ENCODE peak calls at places on chromosomes 1 and 21, in nine cellular contexts. One of them, this sample, is unnamed.

GRCh38 chr1:25896266-25896665 is 10.0 kb downstream of the STMN1 start:
- DNase-seq in omental fat pad: no peak
- DNase-seq in SK-MEL-5: no peak
- DNase-seq in heart right ventricle: no peak
- DNase-seq in mesenchymal stem cell: peak
- DNase-seq in Calu3: no peak
- DNase-seq in fibroblast of the aortic adventitia: peak
- DNase-seq in GM03348: no peak
- DNase-seq in neural crest cell: no peak
- DNase-seq in this sample: peak

GRCh38 chr1:59673575-59674467 is 140.9 kb upstream of the HOOK1 start:
- DNase-seq in SK-MEL-5: no peak
- DNase-seq in Calu3: peak
- DNase-seq in fibroblast of the aortic adventitia: no peak
- DNase-seq in GM03348: no peak
- DNase-seq in heart right ventricle: no peak
- DNase-seq in neural crest cell: no peak
- DNase-seq in omental fat pad: no peak
- DNase-seq in mesenchymal stem cell: no peak
- DNase-seq in this sample: no peak

GRCh38 chr1:226404904-226405222 is 3.0 kb downstream of the PARP1 start:
- DNase-seq in neural crest cell: no peak
- DNase-seq in omental fat pad: no peak
- DNase-seq in GM03348: no peak
- DNase-seq in fibroblast of the aortic adventitia: no peak
- DNase-seq in Calu3: no peak
- DNase-seq in heart right ventricle: no peak
- DNase-seq in mesenchymal stem cell: no peak
- DNase-seq in SK-MEL-5: no peak
- DNase-seq in this sample: no peak

GRCh38 chr1:216892581-216892980 is 169.4 kb upstream of the ESRRG start:
- DNase-seq in fibroblast of the aortic adventitia: no peak
- DNase-seq in omental fat pad: no peak
- DNase-seq in SK-MEL-5: no peak
- DNase-seq in heart right ventricle: no peak
- DNase-seq in GM03348: no peak
- DNase-seq in neural crest cell: no peak
- DNase-seq in Calu3: no peak
- DNase-seq in mesenchymal stem cell: no peak
- DNase-seq in this sample: no peak

GRCh38 chr1:60668584-60668983 is 413.8 kb upstream of the NFIA start:
- DNase-seq in Calu3: no peak
- DNase-seq in neural crest cell: no peak
- DNase-seq in SK-MEL-5: no peak
- DNase-seq in fibroblast of the aortic adventitia: no peak
- DNase-seq in GM03348: no peak
- DNase-seq in heart right ventricle: no peak
- DNase-seq in mesenchymal stem cell: no peak
- DNase-seq in omental fat pad: no peak
- DNase-seq in this sample: no peak

GRCh38 chr1:100657876-100658715 is 61.4 kb upstream of the VCAM1 start:
- DNase-seq in mesenchymal stem cell: peak
- DNase-seq in omental fat pad: no peak
- DNase-seq in neural crest cell: no peak
- DNase-seq in fibroblast of the aortic adventitia: no peak
- DNase-seq in Calu3: no peak
- DNase-seq in SK-MEL-5: no peak
- DNase-seq in heart right ventricle: no peak
- DNase-seq in GM03348: no peak
- DNase-seq in this sample: no peak

GRCh38 chr1:89525169-89525855 is 683 bp downstream of the LRRC8B start:
- DNase-seq in neural crest cell: peak
- DNase-seq in fibroblast of the aortic adventitia: no peak
- DNase-seq in SK-MEL-5: peak
- DNase-seq in heart right ventricle: peak
- DNase-seq in mesenchymal stem cell: peak
- DNase-seq in omental fat pad: no peak
- DNase-seq in GM03348: no peak
- DNase-seq in Calu3: peak
- DNase-seq in this sample: peak

GRCh38 chr1:72636636-72637035 is 354.3 kb upstream of the NEGR1 start:
- DNase-seq in Calu3: no peak
- DNase-seq in neural crest cell: no peak
- DNase-seq in GM03348: no peak
- DNase-seq in heart right ventricle: no peak
- DNase-seq in omental fat pad: no peak
- DNase-seq in SK-MEL-5: no peak
- DNase-seq in fibroblast of the aortic adventitia: peak
- DNase-seq in mesenchymal stem cell: no peak
- DNase-seq in this sample: peak

GRCh38 chr21:38797470-38797869 is 8.3 kb upstream of the ETS2 start:
- DNase-seq in omental fat pad: no peak
- DNase-seq in SK-MEL-5: no peak
- DNase-seq in heart right ventricle: no peak
- DNase-seq in Calu3: peak
- DNase-seq in mesenchymal stem cell: peak
- DNase-seq in neural crest cell: no peak
- DNase-seq in fibroblast of the aortic adventitia: no peak
- DNase-seq in GM03348: no peak
- DNase-seq in this sample: no peak

GRCh38 chr1:60073605-60074278 is at the start of gene C1orf87:
- DNase-seq in GM03348: no peak
- DNase-seq in neural crest cell: no peak
- DNase-seq in mesenchymal stem cell: no peak
- DNase-seq in SK-MEL-5: no peak
- DNase-seq in Calu3: no peak
- DNase-seq in heart right ventricle: no peak
- DNase-seq in omental fat pad: no peak
- DNase-seq in fibroblast of the aortic adventitia: no peak
- DNase-seq in this sample: no peak

GRCh38 chr1:7350804-7351203 is 420.3 kb upstream of the VAMP3 start:
- DNase-seq in omental fat pad: no peak
- DNase-seq in mesenchymal stem cell: no peak
- DNase-seq in fibroblast of the aortic adventitia: no peak
- DNase-seq in heart right ventricle: no peak
- DNase-seq in Calu3: no peak
- DNase-seq in neural crest cell: no peak
- DNase-seq in GM03348: no peak
- DNase-seq in SK-MEL-5: no peak
- DNase-seq in this sample: no peak

GRCh38 chr1:203789966-203790365 is 5.5 kb upstream of the ZBED6 start:
- DNase-seq in heart right ventricle: no peak
- DNase-seq in GM03348: no peak
- DNase-seq in SK-MEL-5: no peak
- DNase-seq in mesenchymal stem cell: no peak
- DNase-seq in neural crest cell: no peak
- DNase-seq in fibroblast of the aortic adventitia: no peak
- DNase-seq in omental fat pad: no peak
- DNase-seq in Calu3: no peak
- DNase-seq in this sample: no peak

GRCh38 chr1:153608742-153609584 is 4.0 kb downstream of the S100A16 start:
- DNase-seq in SK-MEL-5: peak
- DNase-seq in omental fat pad: peak
- DNase-seq in Calu3: peak
- DNase-seq in GM03348: peak
- DNase-seq in neural crest cell: peak
- DNase-seq in heart right ventricle: peak
- DNase-seq in fibroblast of the aortic adventitia: peak
- DNase-seq in mesenchymal stem cell: peak
- DNase-seq in this sample: peak

GRCh38 chr1:204503122-204503912 is 8.7 kb upstream of the PIK3C2B start:
- DNase-seq in omental fat pad: no peak
- DNase-seq in GM03348: peak
- DNase-seq in neural crest cell: peak
- DNase-seq in heart right ventricle: peak
- DNase-seq in Calu3: peak
- DNase-seq in fibroblast of the aortic adventitia: peak
- DNase-seq in mesenchymal stem cell: peak
- DNase-seq in SK-MEL-5: peak
- DNase-seq in this sample: peak

GRCh38 chr1:147496571-147496970 is 44.7 kb upstream of the BCL9 start:
- DNase-seq in SK-MEL-5: peak
- DNase-seq in fibroblast of the aortic adventitia: peak
- DNase-seq in omental fat pad: peak
- DNase-seq in GM03348: peak
- DNase-seq in Calu3: peak
- DNase-seq in mesenchymal stem cell: peak
- DNase-seq in neural crest cell: no peak
- DNase-seq in heart right ventricle: peak
- DNase-seq in this sample: no peak

GRCh38 chr1:162008799-162009198 is 14.9 kb downstream of the OLFML2B start:
- DNase-seq in omental fat pad: no peak
- DNase-seq in mesenchymal stem cell: no peak
- DNase-seq in fibroblast of the aortic adventitia: no peak
- DNase-seq in GM03348: no peak
- DNase-seq in Calu3: no peak
- DNase-seq in neural crest cell: no peak
- DNase-seq in heart right ventricle: no peak
- DNase-seq in SK-MEL-5: no peak
- DNase-seq in this sample: no peak

GRCh38 chr1:18927654-18928272 is 25.4 kb upstream of the ALDH4A1 start:
- DNase-seq in GM03348: no peak
- DNase-seq in Calu3: peak
- DNase-seq in heart right ventricle: no peak
- DNase-seq in mesenchymal stem cell: no peak
- DNase-seq in omental fat pad: no peak
- DNase-seq in fibroblast of the aortic adventitia: peak
- DNase-seq in SK-MEL-5: no peak
- DNase-seq in neural crest cell: no peak
- DNase-seq in this sample: no peak

GRCh38 chr1:64019818-64020217 is 183.6 kb upstream of the UBE2U start:
- DNase-seq in omental fat pad: no peak
- DNase-seq in heart right ventricle: no peak
- DNase-seq in Calu3: no peak
- DNase-seq in SK-MEL-5: peak
- DNase-seq in fibroblast of the aortic adventitia: peak
- DNase-seq in neural crest cell: no peak
- DNase-seq in mesenchymal stem cell: peak
- DNase-seq in GM03348: peak
- DNase-seq in this sample: peak

GRCh38 chr1:201094829-201095228 is 17.4 kb downstream of the CACNA1S start:
- DNase-seq in fibroblast of the aortic adventitia: no peak
- DNase-seq in mesenchymal stem cell: no peak
- DNase-seq in SK-MEL-5: no peak
- DNase-seq in neural crest cell: no peak
- DNase-seq in Calu3: no peak
- DNase-seq in omental fat pad: no peak
- DNase-seq in heart right ventricle: no peak
- DNase-seq in GM03348: no peak
- DNase-seq in this sample: no peak

GRCh38 chr1:7515896-7516295 is 255.2 kb upstream of the VAMP3 start:
- DNase-seq in Calu3: no peak
- DNase-seq in fibroblast of the aortic adventitia: no peak
- DNase-seq in heart right ventricle: no peak
- DNase-seq in SK-MEL-5: no peak
- DNase-seq in omental fat pad: no peak
- DNase-seq in neural crest cell: no peak
- DNase-seq in mesenchymal stem cell: no peak
- DNase-seq in GM03348: no peak
- DNase-seq in this sample: no peak

GRCh38 chr1:183568176-183569041 is 21.9 kb downstream of the NCF2 start:
- DNase-seq in mesenchymal stem cell: no peak
- DNase-seq in fibroblast of the aortic adventitia: no peak
- DNase-seq in omental fat pad: no peak
- DNase-seq in neural crest cell: no peak
- DNase-seq in Calu3: no peak
- DNase-seq in heart right ventricle: peak
- DNase-seq in SK-MEL-5: no peak
- DNase-seq in GM03348: no peak
- DNase-seq in this sample: peak

GRCh38 chr1:28392027-28392652 is 22.6 kb downstream of the PHACTR4 start:
- DNase-seq in SK-MEL-5: peak
- DNase-seq in neural crest cell: no peak
- DNase-seq in mesenchymal stem cell: peak
- DNase-seq in Calu3: no peak
- DNase-seq in heart right ventricle: no peak
- DNase-seq in fibroblast of the aortic adventitia: peak
- DNase-seq in omental fat pad: no peak
- DNase-seq in GM03348: peak
- DNase-seq in this sample: no peak

GRCh38 chr1:178127482-178127881 is 33.6 kb downstream of the RASAL2 start:
- DNase-seq in fibroblast of the aortic adventitia: no peak
- DNase-seq in SK-MEL-5: no peak
- DNase-seq in Calu3: no peak
- DNase-seq in heart right ventricle: no peak
- DNase-seq in GM03348: no peak
- DNase-seq in neural crest cell: no peak
- DNase-seq in mesenchymal stem cell: no peak
- DNase-seq in omental fat pad: no peak
- DNase-seq in this sample: no peak

GRCh38 chr21:35922618-35923017 is 137.7 kb downstream of the SETD4 start:
- DNase-seq in mesenchymal stem cell: peak
- DNase-seq in neural crest cell: no peak
- DNase-seq in heart right ventricle: no peak
- DNase-seq in SK-MEL-5: peak
- DNase-seq in fibroblast of the aortic adventitia: no peak
- DNase-seq in GM03348: no peak
- DNase-seq in Calu3: no peak
- DNase-seq in omental fat pad: no peak
- DNase-seq in this sample: peak

GRCh38 chr1:199353906-199354305 is 673.6 kb upstream of the NR5A2 start:
- DNase-seq in fibroblast of the aortic adventitia: peak
- DNase-seq in SK-MEL-5: no peak
- DNase-seq in heart right ventricle: no peak
- DNase-seq in omental fat pad: no peak
- DNase-seq in neural crest cell: no peak
- DNase-seq in Calu3: no peak
- DNase-seq in mesenchymal stem cell: no peak
- DNase-seq in GM03348: no peak
- DNase-seq in this sample: no peak

GRCh38 chr1:215001419-215002021 is 81.0 kb upstream of the KCNK2 start:
- DNase-seq in heart right ventricle: no peak
- DNase-seq in GM03348: no peak
- DNase-seq in mesenchymal stem cell: no peak
- DNase-seq in Calu3: no peak
- DNase-seq in fibroblast of the aortic adventitia: no peak
- DNase-seq in neural crest cell: no peak
- DNase-seq in omental fat pad: no peak
- DNase-seq in SK-MEL-5: no peak
- DNase-seq in this sample: no peak

GRCh38 chr1:68448365-68448764 is 1.4 kb downstream of the RPE65 start:
- DNase-seq in Calu3: no peak
- DNase-seq in GM03348: no peak
- DNase-seq in SK-MEL-5: no peak
- DNase-seq in neural crest cell: no peak
- DNase-seq in fibroblast of the aortic adventitia: no peak
- DNase-seq in omental fat pad: no peak
- DNase-seq in heart right ventricle: no peak
- DNase-seq in mesenchymal stem cell: no peak
- DNase-seq in this sample: no peak